ENCODE peak calls at places on chromosomes 7 and 10, in six cellular contexts. U is K562, I is GM12878, V is H1, L is HepG2, N is GM12891. C is an unnamed sample.
A peak's percentile ranks its signal among the peaks of the same experiment; 100 is the strongest.

GRCh38 chr10:52451817-52452216 is 137.7 kb downstream of the DKK1 start:
- DNase-seq in I (no peak), N (no peak), L (no peak), V (no peak), U (no peak), C (no peak)

GRCh38 chr10:129332476-129332875 is 134.6 kb upstream of the MGMT start:
- DNase-seq in U (peak; percentile 45), I (no peak), N (no peak), L (no peak), V (peak; percentile 50), C (no peak)

GRCh38 chr7:48085433-48085791 is 3.7 kb upstream of the UPP1 start:
- DNase-seq in V (no peak), L (no peak), N (no peak), U (no peak), I (peak; percentile 35), C (no peak)

GRCh38 chr7:134891262-134892001 is 94.9 kb upstream of the AGBL3 start:
- DNase-seq in N (no peak), L (peak; percentile 98), I (no peak), V (peak; percentile 25), U (no peak), C (no peak)

GRCh38 chr10:13001041-13001886 is at the start of gene CCDC3:
- DNase-seq in N (peak; percentile 29), L (no peak), U (peak; percentile 76), V (peak; percentile 9), I (no peak), C (peak; percentile 19)

GRCh38 chr7:156104501-156105336 is 292.5 kb upstream of the SHH start:
- DNase-seq in N (no peak), I (no peak), L (no peak), U (no peak), V (no peak), C (no peak)

GRCh38 chr10:104445359-104445758 is 91.7 kb downstream of the CFAP58 start:
- DNase-seq in U (no peak), N (no peak), I (no peak), L (no peak), V (no peak), C (no peak)

GRCh38 chr7:99472561-99473314 is at the start of gene ZNF789:
- DNase-seq in L (peak; percentile 94), I (peak; percentile 70), V (peak; percentile 84), U (peak; percentile 99), N (peak; percentile 97), C (peak; percentile 98)

GRCh38 chr7:24864214-24864817 is 107.1 kb upstream of the GSDME start:
- DNase-seq in I (no peak), N (no peak), U (peak; percentile 78), V (no peak), L (no peak), C (no peak)

GRCh38 chr7:40604601-40605438 is 470.0 kb downstream of the SUGCT start:
- DNase-seq in N (no peak), L (peak; percentile 29), I (no peak), V (peak; percentile 51), U (peak; percentile 10), C (peak; percentile 1)

GRCh38 chr10:70381491-70382421 is 669 bp downstream of the LRRC20 start:
- DNase-seq in I (no peak), V (no peak), N (peak; percentile 64), U (peak; percentile 69), L (no peak), C (peak; percentile 58)

GRCh38 chr7:84042110-84042539 is 152.5 kb downstream of the SEMA3A start:
- DNase-seq in L (no peak), V (no peak), I (no peak), N (no peak), U (no peak), C (no peak)

GRCh38 chr10:126705951-126706565 is 35.6 kb upstream of the C10orf90 start:
- DNase-seq in V (no peak), U (no peak), L (no peak), I (no peak), N (no peak), C (no peak)

GRCh38 chr7:132575987-132576722 is at the start of gene PLXNA4:
- DNase-seq in U (no peak), I (no peak), L (no peak), N (no peak), V (no peak), C (no peak)

GRCh38 chr10:75356484-75356883 is 45.1 kb downstream of the ZNF503 start:
- DNase-seq in N (no peak), L (no peak), U (no peak), I (no peak), V (no peak), C (no peak)

GRCh38 chr10:23293145-23293724 is 51.4 kb downstream of the C10orf67 start:
- DNase-seq in I (peak; percentile 4), N (peak; percentile 9), V (peak; percentile 36), U (peak; percentile 30), L (peak; percentile 53), C (no peak)

GRCh38 chr7:55536619-55537457 is 35.5 kb downstream of the VOPP1 start:
- DNase-seq in N (no peak), U (no peak), V (no peak), I (no peak), L (no peak), C (no peak)

GRCh38 chr10:125137601-125138438 is 22.5 kb downstream of the CTBP2 start:
- DNase-seq in L (no peak), V (no peak), I (no peak), U (no peak), N (no peak), C (no peak)

GRCh38 chr7:24480501-24480900 is 92.8 kb upstream of the PALS2 start:
- DNase-seq in I (no peak), V (no peak), N (no peak), L (no peak), U (no peak), C (no peak)

GRCh38 chr10:28326516-28327493 is 23.9 kb upstream of the MPP7 start:
- DNase-seq in I (no peak), U (no peak), V (no peak), L (peak; percentile 23), N (no peak), C (no peak)

GRCh38 chr7:155356323-155357105 is 58.8 kb downstream of the INSIG1 start:
- DNase-seq in N (no peak), V (no peak), U (peak; percentile 45), I (no peak), L (peak; percentile 7), C (no peak)

GRCh38 chr7:118041336-118041878 is 142.6 kb upstream of the LSM8 start:
- DNase-seq in N (no peak), L (no peak), U (no peak), V (no peak), I (no peak), C (no peak)

GRCh38 chr10:6593140-6593740 is 13.2 kb upstream of the PRKCQ start:
- DNase-seq in U (no peak), V (no peak), L (no peak), N (no peak), I (no peak), C (no peak)

GRCh38 chr10:117697402-117697801 is 154.9 kb downstream of the EMX2 start:
- DNase-seq in N (no peak), V (no peak), L (no peak), U (no peak), I (no peak), C (no peak)

GRCh38 chr10:131035779-131036178 is 275.7 kb downstream of the TCERG1L start:
- DNase-seq in N (no peak), I (no peak), L (no peak), V (no peak), U (no peak), C (no peak)

GRCh38 chr7:74006032-74006431 is 21.9 kb upstream of the ELN start:
- DNase-seq in N (no peak), L (no peak), I (no peak), U (no peak), V (no peak), C (no peak)

DNA sequence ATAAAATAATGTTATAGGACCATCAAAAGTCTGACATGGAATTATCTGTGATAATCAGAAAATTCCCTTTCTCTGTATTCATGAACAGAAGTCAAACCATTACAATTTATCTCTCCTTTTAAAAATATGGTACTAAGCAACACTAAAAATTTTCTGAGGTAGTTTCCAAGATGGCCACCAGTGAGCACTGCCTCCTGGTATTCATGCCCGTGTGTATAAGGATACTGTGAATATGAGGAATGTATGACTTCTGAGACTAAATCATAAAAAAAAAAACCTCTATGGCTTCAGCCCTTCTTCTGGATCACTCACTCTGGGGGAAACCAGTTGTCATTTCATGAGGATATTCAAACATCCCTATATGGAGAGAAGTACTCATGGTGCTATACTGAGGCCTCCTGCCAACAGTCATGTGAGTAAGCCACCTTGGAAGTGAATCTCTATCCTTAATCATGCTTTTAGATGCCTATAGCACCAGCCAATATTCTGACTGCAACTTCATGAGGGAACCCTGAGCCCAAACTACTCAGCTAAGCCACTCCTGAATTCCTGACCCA is 41.1 kb downstream of the SIRT1 start:
- DNase-seq in N (no peak), I (no peak), V (no peak), U (no peak), L (no peak), C (no peak)
- TF ChIP-seq TAF1 in N (no peak), I (no peak), V (no peak), U (no peak), L (no peak), C (no peak)

GRCh38 chr7:36969376-36969775 is 245.1 kb upstream of the AOAH start:
- DNase-seq in N (no peak), V (no peak), U (no peak), L (no peak), I (no peak), C (no peak)
- TF ChIP-seq POLR2AphosphoS5 in N (no peak), V (no peak), U (no peak), L (no peak), I (no peak), C (no peak)

GRCh38 chr7:138278601-138279000 is 181.5 kb upstream of the TRIM24 start:
- DNase-seq in U (no peak), N (no peak), I (no peak), L (no peak), V (no peak), C (no peak)
- TF ChIP-seq POLR2A in U (no peak), N (no peak), I (no peak), L (no peak), V (no peak), C (no peak)

GRCh38 chr7:50292165-50292757 is 12.3 kb upstream of the IKZF1 start:
- DNase-seq in N (no peak), I (no peak), V (no peak), U (no peak), L (no peak), C (no peak)

GRCh38 chr7:50293509-50294179 is 10.9 kb upstream of the IKZF1 start:
- DNase-seq in I (no peak), N (no peak), U (no peak), L (no peak), V (no peak), C (no peak)

GRCh38 chr7:50292763-50293162 is 11.8 kb upstream of the IKZF1 start:
- DNase-seq in I (no peak), U (no peak), V (no peak), L (no peak), N (no peak), C (no peak)

GRCh38 chr7:50296799-50297198 is 7.7 kb upstream of the IKZF1 start:
- DNase-seq in V (no peak), N (no peak), U (no peak), I (no peak), L (no peak), C (no peak)

DNA sequence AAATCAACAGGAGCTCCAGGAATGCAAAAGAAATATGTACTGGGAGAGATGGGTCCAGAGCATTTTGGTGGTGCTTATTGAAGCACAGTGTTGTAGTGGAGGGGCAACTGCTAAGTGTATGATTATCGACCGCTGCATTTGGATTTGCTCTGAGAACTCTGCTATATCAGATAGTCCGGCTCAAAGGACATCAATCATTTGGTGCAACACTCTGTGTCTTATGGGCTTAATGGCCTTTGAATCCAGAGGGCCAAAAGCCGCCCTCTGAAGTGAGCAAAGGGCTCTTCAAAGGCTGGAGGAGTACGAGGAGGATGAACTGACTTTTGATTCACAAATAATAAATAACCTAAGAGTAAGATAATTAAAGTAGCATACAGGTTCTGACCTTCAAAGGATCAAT is 9.4 kb upstream of the IKZF1 start:
- DNase-seq in U (no peak), I (no peak), L (no peak), N (no peak), V (no peak), C (no peak)
- TF ChIP-seq TAF1 in U (no peak), I (no peak), L (no peak), N (no peak), V (no peak), C (no peak)

C was measured in GM12892.